ENCODE peak calls at places on chromosomes 12 and 14, in six cellular contexts. O is astrocyte; T is tibial nerve; J is CD8-positive, alpha-beta T cell; Y is HepG2; D is lung. V is an unnamed sample.

GRCh38 chr12:63966603-63966975 is 122.1 kb downstream of the SRGAP1 start:
- DNase-seq in O (no peak), T (no peak), J (no peak), Y (no peak), D (no peak), V (no peak)

GRCh38 chr12:56718636-56719035 is 6.5 kb downstream of the NACA start:
- DNase-seq in O (no peak), T (no peak), J (no peak), Y (no peak), D (no peak), V (no peak)

GRCh38 chr14:89013698-89014569 is 189.5 kb downstream of the TTC8 start:
- DNase-seq in O (no peak), T (no peak), J (no peak), Y (no peak), D (no peak), V (no peak)

GRCh38 chr12:2557589-2557988 is 237.2 kb upstream of the FKBP4 start:
- DNase-seq in O (no peak), T (no peak), J (no peak), Y (no peak), D (no peak), V (no peak)

GRCh38 chr14:75459099-75459741 is 31.4 kb downstream of the JDP2 start:
- DNase-seq in O (no peak), T (no peak), J (no peak), Y (no peak), D (no peak), V (no peak)

GRCh38 chr14:102321456-102322101 is 2.0 kb downstream of the ZNF839 start:
- DNase-seq in O (no peak), T (no peak), J (no peak), Y (peak; percentile 91), D (no peak), V (no peak)

GRCh38 chr14:33127531-33127930 is 188.9 kb downstream of the NPAS3 start:
- DNase-seq in O (no peak), T (no peak), J (no peak), Y (no peak), D (no peak), V (no peak)

GRCh38 chr12:108890208-108890607 is 10.3 kb downstream of the DAO start:
- DNase-seq in O (no peak), T (no peak), J (no peak), Y (no peak), D (no peak), V (no peak)

GRCh38 chr12:122790393-122791075 is 16.2 kb downstream of the CCDC62 start:
- DNase-seq in O (peak; percentile 47), T (no peak), J (no peak), Y (no peak), D (no peak), V (no peak)

GRCh38 chr12:24198936-24199644 is 249.6 kb upstream of the SOX5 start:
- DNase-seq in O (peak; percentile 81), T (no peak), J (no peak), Y (no peak), D (no peak), V (no peak)

GRCh38 chr12:105574056-105574715 is 243.7 kb downstream of the C12orf75 start:
- DNase-seq in O (no peak), T (no peak), J (no peak), Y (no peak), D (no peak), V (peak; percentile 19)

GRCh38 chr12:131611416-131612091 is 99.3 kb upstream of the SFSWAP start:
- DNase-seq in O (no peak), T (no peak), J (no peak), Y (no peak), D (no peak), V (no peak)

GRCh38 chr14:79037114-79037513 is 866.9 kb downstream of the NRXN3 start:
- DNase-seq in O (no peak), T (no peak), J (no peak), Y (no peak), D (no peak), V (no peak)

GRCh38 chr14:81070511-81070910 is 115.1 kb downstream of the TSHR start:
- DNase-seq in O (no peak), T (no peak), J (no peak), Y (no peak), D (no peak), V (no peak)

GRCh38 chr14:29724991-29725390 is 202.7 kb downstream of the PRKD1 start:
- DNase-seq in O (peak; percentile 33), T (no peak), J (no peak), Y (no peak), D (peak; percentile 29), V (no peak)

GRCh38 chr12:40376533-40377267 is 151.9 kb downstream of the LRRK2 start:
- DNase-seq in O (no peak), T (no peak), J (no peak), Y (no peak), D (no peak), V (no peak)

GRCh38 chr14:47899685-47900084 is 224.3 kb upstream of the MDGA2 start:
- DNase-seq in O (no peak), T (no peak), J (no peak), Y (no peak), D (no peak), V (no peak)

GRCh38 chr14:91252901-91253794 is 8.6 kb upstream of the GPR68 start:
- DNase-seq in O (no peak), T (no peak), J (no peak), Y (no peak), D (no peak), V (no peak)

GRCh38 chr12:68222336-68222735 is 3.3 kb downstream of the IL26 start:
- DNase-seq in O (no peak), T (no peak), J (no peak), Y (no peak), D (no peak), V (no peak)

GRCh38 chr12:46160081-46160980 is 108.5 kb downstream of the SLC38A1 start:
- DNase-seq in O (peak; percentile 93), T (no peak), J (no peak), Y (no peak), D (no peak), V (peak; percentile 92)

GRCh38 chr14:91872517-91873470 is 5.5 kb upstream of the TC2N start:
- DNase-seq in O (no peak), T (peak; percentile 77), J (no peak), Y (no peak), D (peak; percentile 88), V (peak; percentile 43)

GRCh38 chr14:21003788-21004346 is 4.8 kb downstream of the SLC39A2 start:
- DNase-seq in O (no peak), T (no peak), J (no peak), Y (no peak), D (no peak), V (no peak)

GRCh38 chr12:57145460-57146059 is 1.9 kb downstream of the LRP1-AS start:
- DNase-seq in O (no peak), T (no peak), J (no peak), Y (no peak), D (no peak), V (no peak)

GRCh38 chr12:47602330-47602729 is 103.5 kb downstream of the RPAP3 start:
- DNase-seq in O (peak; percentile 60), T (no peak), J (no peak), Y (no peak), D (no peak), V (no peak)

GRCh38 chr14:35121026-35121886 is 534 bp downstream of the PPP2R3C start:
- DNase-seq in O (no peak), T (peak; percentile 10), J (no peak), Y (no peak), D (no peak), V (no peak)

GRCh38 chr12:50258167-50258551 is 25.2 kb downstream of the LIMA1 start:
- DNase-seq in O (no peak), T (peak; percentile 61), J (no peak), Y (no peak), D (no peak), V (no peak)

GRCh38 chr12:6459004-6459337 is 7.1 kb downstream of the TAPBPL start:
- DNase-seq in O (no peak), T (no peak), J (no peak), Y (no peak), D (no peak), V (no peak)
- H3K36me3 ChIP-seq in O (peaks cover 11% of the 10 kb centered on the region), T (peaks cover 25% of the 10 kb centered on the region), J (peaks cover 25% of the 10 kb centered on the region), Y (peaks cover 48% of the 10 kb centered on the region), D (peaks cover 49% of the 10 kb centered on the region), V (no peaks in the 10 kb centered on the region)

GRCh38 chr12:29088611-29089219 is 60.4 kb upstream of the FAR2 start:
- DNase-seq in O (no peak), T (no peak), J (no peak), Y (peak; percentile 1), D (no peak), V (no peak)
- TF ChIP-seq CTCF in O (peak; percentile 46), T (no peak), J (peak; percentile 64), Y (no peak), D (no peak), V (peak; percentile 46)

DNA sequence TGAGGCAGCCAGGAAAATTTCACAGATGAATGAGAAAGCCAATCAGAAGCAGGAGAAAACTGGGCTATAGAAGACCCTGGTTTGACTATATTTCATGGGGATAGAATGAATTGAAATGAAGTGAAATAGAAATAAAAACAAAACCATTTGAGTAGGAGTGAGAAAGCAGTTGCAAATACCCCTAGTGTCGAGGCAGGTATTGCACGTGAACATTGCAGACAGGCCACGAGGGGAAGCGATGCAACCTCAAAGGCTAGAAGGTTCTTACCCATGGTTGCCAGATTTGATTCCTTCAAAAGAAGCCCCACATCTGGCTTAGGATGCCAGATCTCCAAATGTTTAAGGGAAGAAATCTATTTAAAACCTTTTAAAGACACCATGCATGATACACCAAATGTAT is 648.9 kb downstream of the VRK1 start:
- DNase-seq in O (no peak), T (no peak), J (no peak), Y (no peak), D (no peak), V (no peak)
- H3K36me3 ChIP-seq in O (no peaks in the 10 kb centered on the region), T (no peaks in the 10 kb centered on the region), J (no peaks in the 10 kb centered on the region), Y (no peaks in the 10 kb centered on the region), D (no peaks in the 10 kb centered on the region), V (no peaks in the 10 kb centered on the region)

GRCh38 chr12:55707841-55708694 is at the start of gene ITGA7:
- DNase-seq in O (no peak), T (no peak), J (no peak), Y (no peak), D (peak; percentile 44), V (no peak)

GRCh38 chr12:55706840-55707671 is 648 bp downstream of the ITGA7 start:
- DNase-seq in O (no peak), T (no peak), J (no peak), Y (no peak), D (no peak), V (no peak)

GRCh38 chr12:55703976-55704761 is 3.5 kb downstream of the ITGA7 start:
- DNase-seq in O (peak; percentile 54), T (no peak), J (no peak), Y (no peak), D (no peak), V (no peak)

GRCh38 chr12:55704824-55705780 is 2.6 kb downstream of the ITGA7 start:
- DNase-seq in O (no peak), T (no peak), J (no peak), Y (peak; percentile 68), D (no peak), V (no peak)

DNA sequence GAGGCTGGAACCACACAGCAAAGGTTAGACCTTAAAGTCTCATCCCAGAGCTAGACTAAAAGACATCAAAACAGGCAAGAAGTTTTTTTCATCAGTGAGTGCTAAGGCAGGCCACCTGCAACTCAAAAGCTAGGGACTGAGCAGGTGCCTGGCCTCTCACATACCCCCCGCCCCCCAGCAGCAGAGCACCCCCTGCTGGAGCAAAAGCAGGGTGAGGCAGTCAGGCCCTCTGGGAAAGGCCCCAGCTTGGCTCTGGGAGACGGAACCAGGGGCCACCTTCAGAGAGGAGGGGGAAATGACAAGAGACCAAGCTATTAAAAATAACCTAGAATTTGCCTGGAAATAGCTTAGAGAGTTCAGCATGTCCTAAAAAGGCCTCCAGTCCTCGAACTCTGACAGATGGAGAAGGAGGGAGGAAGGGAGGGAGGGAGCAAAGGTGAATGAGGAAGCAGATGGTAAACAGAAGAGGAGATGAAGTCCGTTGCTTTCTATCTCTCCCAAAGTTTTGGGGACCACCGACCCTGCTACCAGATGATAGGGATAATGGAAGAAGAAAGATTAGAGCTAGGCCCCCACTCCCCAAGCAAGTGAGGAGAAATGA is 1.8 kb downstream of the ITGA7 start:
- DNase-seq in O (no peak), T (no peak), J (no peak), Y (no peak), D (no peak), V (no peak)
- TF ChIP-seq CTCF in O (no peak), T (peak; percentile 27), J (no peak), Y (peak; percentile 64), D (no peak), V (peak; percentile 41)